ENCODE peak calls at places on chromosomes 3 and 15, in eight cellular contexts. One of them, this sample, is unnamed.
A peak's percentile ranks its signal among the peaks of the same experiment; 100 is the strongest.

GRCh38 chr3:14877404-14877803 is 58.6 kb downstream of the FGD5 start:
- DNase-seq in CD4-positive, alpha-beta T cell: no peak
- DNase-seq in fibroblast of lung: no peak
- DNase-seq in progenitor cell of endocrine pancreas: no peak
- DNase-seq in B cell: no peak
- DNase-seq in CD8-positive, alpha-beta T cell: no peak
- DNase-seq in fibroblast of pulmonary artery: no peak
- DNase-seq in HFFc6: no peak
- DNase-seq in this sample: no peak

GRCh38 chr3:36212291-36212690 is 168.0 kb upstream of the STAC start:
- DNase-seq in CD4-positive, alpha-beta T cell: no peak
- DNase-seq in fibroblast of lung: peak; percentile 58
- DNase-seq in progenitor cell of endocrine pancreas: no peak
- DNase-seq in B cell: no peak
- DNase-seq in CD8-positive, alpha-beta T cell: no peak
- DNase-seq in fibroblast of pulmonary artery: peak; percentile 81
- DNase-seq in HFFc6: no peak
- DNase-seq in this sample: no peak

GRCh38 chr3:143237036-143237688 is 117.6 kb downstream of the CHST2 start:
- DNase-seq in CD4-positive, alpha-beta T cell: no peak
- DNase-seq in fibroblast of lung: peak; percentile 27
- DNase-seq in progenitor cell of endocrine pancreas: no peak
- DNase-seq in B cell: no peak
- DNase-seq in CD8-positive, alpha-beta T cell: no peak
- DNase-seq in fibroblast of pulmonary artery: no peak
- DNase-seq in HFFc6: no peak
- DNase-seq in this sample: no peak

GRCh38 chr15:40307421-40308165 is at the start of gene PLCB2:
- DNase-seq in CD4-positive, alpha-beta T cell: peak; percentile 49
- DNase-seq in fibroblast of lung: no peak
- DNase-seq in progenitor cell of endocrine pancreas: no peak
- DNase-seq in B cell: peak; percentile 82
- DNase-seq in CD8-positive, alpha-beta T cell: peak; percentile 45
- DNase-seq in fibroblast of pulmonary artery: no peak
- DNase-seq in HFFc6: no peak
- DNase-seq in this sample: peak; percentile 60

GRCh38 chr3:97821413-97821809 is 400 bp upstream of the CRYBG3 start:
- DNase-seq in CD4-positive, alpha-beta T cell: no peak
- DNase-seq in fibroblast of lung: peak; percentile 66
- DNase-seq in progenitor cell of endocrine pancreas: peak; percentile 24
- DNase-seq in B cell: peak; percentile 39
- DNase-seq in CD8-positive, alpha-beta T cell: no peak
- DNase-seq in fibroblast of pulmonary artery: peak; percentile 57
- DNase-seq in HFFc6: peak; percentile 61
- DNase-seq in this sample: peak; percentile 38

GRCh38 chr3:171481011-171481410 is 20.8 kb upstream of the TNIK start:
- DNase-seq in CD4-positive, alpha-beta T cell: no peak
- DNase-seq in fibroblast of lung: no peak
- DNase-seq in progenitor cell of endocrine pancreas: no peak
- DNase-seq in B cell: no peak
- DNase-seq in CD8-positive, alpha-beta T cell: no peak
- DNase-seq in fibroblast of pulmonary artery: no peak
- DNase-seq in HFFc6: no peak
- DNase-seq in this sample: no peak

GRCh38 chr3:39181408-39182335 is 10.7 kb downstream of the XIRP1 start:
- DNase-seq in CD4-positive, alpha-beta T cell: no peak
- DNase-seq in fibroblast of lung: no peak
- DNase-seq in progenitor cell of endocrine pancreas: no peak
- DNase-seq in B cell: no peak
- DNase-seq in CD8-positive, alpha-beta T cell: no peak
- DNase-seq in fibroblast of pulmonary artery: no peak
- DNase-seq in HFFc6: no peak
- DNase-seq in this sample: no peak

GRCh38 chr15:48858401-48858800 is 19.5 kb upstream of the EID1 start:
- DNase-seq in CD4-positive, alpha-beta T cell: no peak
- DNase-seq in fibroblast of lung: peak; percentile 72
- DNase-seq in progenitor cell of endocrine pancreas: no peak
- DNase-seq in B cell: no peak
- DNase-seq in CD8-positive, alpha-beta T cell: no peak
- DNase-seq in fibroblast of pulmonary artery: peak; percentile 33
- DNase-seq in HFFc6: peak; percentile 20
- DNase-seq in this sample: no peak

GRCh38 chr3:87082806-87083440 is 92.0 kb upstream of the VGLL3 start:
- DNase-seq in CD4-positive, alpha-beta T cell: no peak
- DNase-seq in fibroblast of lung: peak; percentile 54
- DNase-seq in progenitor cell of endocrine pancreas: no peak
- DNase-seq in B cell: no peak
- DNase-seq in CD8-positive, alpha-beta T cell: no peak
- DNase-seq in fibroblast of pulmonary artery: peak; percentile 83
- DNase-seq in HFFc6: peak; percentile 59
- DNase-seq in this sample: no peak

GRCh38 chr3:123327480-123327879 is 121.4 kb downstream of the ADCY5 start:
- DNase-seq in CD4-positive, alpha-beta T cell: no peak
- DNase-seq in fibroblast of lung: no peak
- DNase-seq in progenitor cell of endocrine pancreas: no peak
- DNase-seq in B cell: no peak
- DNase-seq in CD8-positive, alpha-beta T cell: no peak
- DNase-seq in fibroblast of pulmonary artery: no peak
- DNase-seq in HFFc6: no peak
- DNase-seq in this sample: no peak

GRCh38 chr3:52874869-52875588 is 22.3 kb downstream of the STIMATE start:
- DNase-seq in CD4-positive, alpha-beta T cell: no peak
- DNase-seq in fibroblast of lung: no peak
- DNase-seq in progenitor cell of endocrine pancreas: no peak
- DNase-seq in B cell: no peak
- DNase-seq in CD8-positive, alpha-beta T cell: no peak
- DNase-seq in fibroblast of pulmonary artery: no peak
- DNase-seq in HFFc6: no peak
- DNase-seq in this sample: no peak

GRCh38 chr3:32216172-32216783 is 22.2 kb upstream of the CMTM8 start:
- DNase-seq in CD4-positive, alpha-beta T cell: no peak
- DNase-seq in fibroblast of lung: no peak
- DNase-seq in progenitor cell of endocrine pancreas: peak; percentile 56
- DNase-seq in B cell: no peak
- DNase-seq in CD8-positive, alpha-beta T cell: no peak
- DNase-seq in fibroblast of pulmonary artery: no peak
- DNase-seq in HFFc6: no peak
- DNase-seq in this sample: no peak

GRCh38 chr3:51735039-51735438 is 28.2 kb downstream of the GRM2 start:
- DNase-seq in CD4-positive, alpha-beta T cell: no peak
- DNase-seq in fibroblast of lung: no peak
- DNase-seq in progenitor cell of endocrine pancreas: no peak
- DNase-seq in B cell: no peak
- DNase-seq in CD8-positive, alpha-beta T cell: no peak
- DNase-seq in fibroblast of pulmonary artery: no peak
- DNase-seq in HFFc6: no peak
- DNase-seq in this sample: no peak

GRCh38 chr3:133488785-133489367 is 84.6 kb upstream of the CDV3 start:
- DNase-seq in CD4-positive, alpha-beta T cell: no peak
- DNase-seq in fibroblast of lung: peak; percentile 76
- DNase-seq in progenitor cell of endocrine pancreas: no peak
- DNase-seq in B cell: no peak
- DNase-seq in CD8-positive, alpha-beta T cell: no peak
- DNase-seq in fibroblast of pulmonary artery: peak; percentile 72
- DNase-seq in HFFc6: peak; percentile 81
- DNase-seq in this sample: no peak

GRCh38 chr3:15591235-15591634 is 10.1 kb downstream of the HACL1 start:
- DNase-seq in CD4-positive, alpha-beta T cell: no peak
- DNase-seq in fibroblast of lung: no peak
- DNase-seq in progenitor cell of endocrine pancreas: no peak
- DNase-seq in B cell: no peak
- DNase-seq in CD8-positive, alpha-beta T cell: no peak
- DNase-seq in fibroblast of pulmonary artery: no peak
- DNase-seq in HFFc6: no peak
- DNase-seq in this sample: no peak

GRCh38 chr3:17741621-17742091 is 775 bp downstream of the TBC1D5 start:
- DNase-seq in CD4-positive, alpha-beta T cell: no peak
- DNase-seq in fibroblast of lung: no peak
- DNase-seq in progenitor cell of endocrine pancreas: no peak
- DNase-seq in B cell: no peak
- DNase-seq in CD8-positive, alpha-beta T cell: no peak
- DNase-seq in fibroblast of pulmonary artery: no peak
- DNase-seq in HFFc6: no peak
- DNase-seq in this sample: no peak

GRCh38 chr3:152021951-152022461 is 148.6 kb downstream of the SUCNR1 start:
- DNase-seq in CD4-positive, alpha-beta T cell: no peak
- DNase-seq in fibroblast of lung: peak; percentile 70
- DNase-seq in progenitor cell of endocrine pancreas: no peak
- DNase-seq in B cell: no peak
- DNase-seq in CD8-positive, alpha-beta T cell: no peak
- DNase-seq in fibroblast of pulmonary artery: peak; percentile 69
- DNase-seq in HFFc6: peak; percentile 26
- DNase-seq in this sample: no peak

GRCh38 chr3:37770938-37771918 is 90.5 kb upstream of the CTDSPL start:
- DNase-seq in CD4-positive, alpha-beta T cell: no peak
- DNase-seq in fibroblast of lung: peak; percentile 54
- DNase-seq in progenitor cell of endocrine pancreas: no peak
- DNase-seq in B cell: no peak
- DNase-seq in CD8-positive, alpha-beta T cell: no peak
- DNase-seq in fibroblast of pulmonary artery: peak; percentile 20
- DNase-seq in HFFc6: no peak
- DNase-seq in this sample: no peak

GRCh38 chr3:66372681-66373350 is 128.0 kb downstream of the LRIG1 start:
- DNase-seq in CD4-positive, alpha-beta T cell: peak; percentile 38
- DNase-seq in fibroblast of lung: no peak
- DNase-seq in progenitor cell of endocrine pancreas: no peak
- DNase-seq in B cell: no peak
- DNase-seq in CD8-positive, alpha-beta T cell: peak; percentile 31
- DNase-seq in fibroblast of pulmonary artery: peak; percentile 12
- DNase-seq in HFFc6: no peak
- DNase-seq in this sample: peak; percentile 46

GRCh38 chr3:128410669-128411573 is 55.8 kb downstream of the DNAJB8 start:
- DNase-seq in CD4-positive, alpha-beta T cell: no peak
- DNase-seq in fibroblast of lung: no peak
- DNase-seq in progenitor cell of endocrine pancreas: no peak
- DNase-seq in B cell: no peak
- DNase-seq in CD8-positive, alpha-beta T cell: no peak
- DNase-seq in fibroblast of pulmonary artery: no peak
- DNase-seq in HFFc6: no peak
- DNase-seq in this sample: no peak

GRCh38 chr3:140430494-140430893 is 247.4 kb upstream of the TRIM42 start:
- DNase-seq in CD4-positive, alpha-beta T cell: no peak
- DNase-seq in fibroblast of lung: no peak
- DNase-seq in progenitor cell of endocrine pancreas: no peak
- DNase-seq in B cell: no peak
- DNase-seq in CD8-positive, alpha-beta T cell: no peak
- DNase-seq in fibroblast of pulmonary artery: no peak
- DNase-seq in HFFc6: no peak
- DNase-seq in this sample: no peak

GRCh38 chr15:33706173-33706572 is 262.1 kb upstream of the CHRM5 start:
- DNase-seq in CD4-positive, alpha-beta T cell: no peak
- DNase-seq in fibroblast of lung: no peak
- DNase-seq in progenitor cell of endocrine pancreas: no peak
- DNase-seq in B cell: no peak
- DNase-seq in CD8-positive, alpha-beta T cell: no peak
- DNase-seq in fibroblast of pulmonary artery: no peak
- DNase-seq in HFFc6: no peak
- DNase-seq in this sample: no peak

GRCh38 chr15:65903296-65904073 is 34.2 kb downstream of the RAB11A start:
- DNase-seq in CD4-positive, alpha-beta T cell: no peak
- DNase-seq in fibroblast of lung: peak; percentile 38
- DNase-seq in progenitor cell of endocrine pancreas: no peak
- DNase-seq in B cell: no peak
- DNase-seq in CD8-positive, alpha-beta T cell: no peak
- DNase-seq in fibroblast of pulmonary artery: peak; percentile 54
- DNase-seq in HFFc6: peak; percentile 27
- DNase-seq in this sample: no peak

GRCh38 chr3:17302774-17303173 is 418.0 kb downstream of the PLCL2 start:
- DNase-seq in CD4-positive, alpha-beta T cell: no peak
- DNase-seq in fibroblast of lung: peak; percentile 68
- DNase-seq in progenitor cell of endocrine pancreas: no peak
- DNase-seq in B cell: no peak
- DNase-seq in CD8-positive, alpha-beta T cell: no peak
- DNase-seq in fibroblast of pulmonary artery: peak; percentile 28
- DNase-seq in HFFc6: peak; percentile 20
- DNase-seq in this sample: no peak

GRCh38 chr3:52606373-52607085 is 70.1 kb downstream of the UQCC5 start:
- DNase-seq in CD4-positive, alpha-beta T cell: no peak
- DNase-seq in fibroblast of lung: peak; percentile 64
- DNase-seq in progenitor cell of endocrine pancreas: no peak
- DNase-seq in B cell: no peak
- DNase-seq in CD8-positive, alpha-beta T cell: no peak
- DNase-seq in fibroblast of pulmonary artery: peak; percentile 54
- DNase-seq in HFFc6: peak; percentile 17
- DNase-seq in this sample: no peak

GRCh38 chr15:96359772-96360498 is 29.4 kb downstream of the NR2F2 start:
- DNase-seq in CD4-positive, alpha-beta T cell: no peak
- DNase-seq in fibroblast of lung: peak; percentile 51
- DNase-seq in progenitor cell of endocrine pancreas: no peak
- DNase-seq in B cell: peak; percentile 24
- DNase-seq in CD8-positive, alpha-beta T cell: no peak
- DNase-seq in fibroblast of pulmonary artery: no peak
- DNase-seq in HFFc6: peak; percentile 49
- DNase-seq in this sample: no peak

GRCh38 chr3:182682263-182683229 is 110.8 kb upstream of the ATP11B start:
- DNase-seq in CD4-positive, alpha-beta T cell: peak; percentile 28
- DNase-seq in fibroblast of lung: peak; percentile 48
- DNase-seq in progenitor cell of endocrine pancreas: peak; percentile 62
- DNase-seq in B cell: peak; percentile 83
- DNase-seq in CD8-positive, alpha-beta T cell: peak; percentile 7
- DNase-seq in fibroblast of pulmonary artery: peak; percentile 43
- DNase-seq in HFFc6: no peak
- DNase-seq in this sample: peak; percentile 45

GRCh38 chr3:44400771-44401170 is 62.2 kb downstream of the TCAIM start:
- DNase-seq in CD4-positive, alpha-beta T cell: no peak
- DNase-seq in fibroblast of lung: no peak
- DNase-seq in progenitor cell of endocrine pancreas: no peak
- DNase-seq in B cell: no peak
- DNase-seq in CD8-positive, alpha-beta T cell: no peak
- DNase-seq in fibroblast of pulmonary artery: no peak
- DNase-seq in HFFc6: no peak
- DNase-seq in this sample: no peak
- TF ChIP-seq CTCF in CD4-positive, alpha-beta T cell: no peak
- TF ChIP-seq CTCF in fibroblast of lung: no peak
- TF ChIP-seq CTCF in progenitor cell of endocrine pancreas: no peak
- TF ChIP-seq CTCF in B cell: no peak
- TF ChIP-seq CTCF in CD8-positive, alpha-beta T cell: no peak
- TF ChIP-seq CTCF in fibroblast of pulmonary artery: no peak
- TF ChIP-seq CTCF in HFFc6: no peak
- TF ChIP-seq CTCF in this sample: no peak

GRCh38 chr15:74982183-74982582 is 13.2 kb upstream of the SCAMP5 start:
- DNase-seq in CD4-positive, alpha-beta T cell: no peak
- DNase-seq in fibroblast of lung: no peak
- DNase-seq in progenitor cell of endocrine pancreas: no peak
- DNase-seq in B cell: no peak
- DNase-seq in CD8-positive, alpha-beta T cell: no peak
- DNase-seq in fibroblast of pulmonary artery: no peak
- DNase-seq in HFFc6: no peak
- DNase-seq in this sample: no peak
- TF ChIP-seq CTCF in CD4-positive, alpha-beta T cell: no peak
- TF ChIP-seq CTCF in fibroblast of lung: no peak
- TF ChIP-seq CTCF in progenitor cell of endocrine pancreas: no peak
- TF ChIP-seq CTCF in B cell: no peak
- TF ChIP-seq CTCF in CD8-positive, alpha-beta T cell: no peak
- TF ChIP-seq CTCF in fibroblast of pulmonary artery: no peak
- TF ChIP-seq CTCF in HFFc6: no peak
- TF ChIP-seq CTCF in this sample: no peak

GRCh38 chr15:91068966-91069365 is 31.1 kb upstream of the SV2B start:
- DNase-seq in CD4-positive, alpha-beta T cell: no peak
- DNase-seq in fibroblast of lung: no peak
- DNase-seq in progenitor cell of endocrine pancreas: no peak
- DNase-seq in B cell: no peak
- DNase-seq in CD8-positive, alpha-beta T cell: no peak
- DNase-seq in fibroblast of pulmonary artery: no peak
- DNase-seq in HFFc6: no peak
- DNase-seq in this sample: no peak
- TF ChIP-seq CTCF in CD4-positive, alpha-beta T cell: no peak
- TF ChIP-seq CTCF in fibroblast of lung: no peak
- TF ChIP-seq CTCF in progenitor cell of endocrine pancreas: no peak
- TF ChIP-seq CTCF in B cell: no peak
- TF ChIP-seq CTCF in CD8-positive, alpha-beta T cell: no peak
- TF ChIP-seq CTCF in fibroblast of pulmonary artery: no peak
- TF ChIP-seq CTCF in HFFc6: no peak
- TF ChIP-seq CTCF in this sample: no peak

GRCh38 chr3:185308126-185308754 is 54.4 kb upstream of the EHHADH start:
- DNase-seq in CD4-positive, alpha-beta T cell: peak; percentile 13
- DNase-seq in fibroblast of lung: peak; percentile 30
- DNase-seq in progenitor cell of endocrine pancreas: peak; percentile 42
- DNase-seq in B cell: peak; percentile 58
- DNase-seq in CD8-positive, alpha-beta T cell: peak; percentile 5
- DNase-seq in fibroblast of pulmonary artery: peak; percentile 85
- DNase-seq in HFFc6: peak; percentile 63
- DNase-seq in this sample: no peak
- TF ChIP-seq CTCF in CD4-positive, alpha-beta T cell: peak; percentile 60
- TF ChIP-seq CTCF in fibroblast of lung: peak; percentile 91
- TF ChIP-seq CTCF in progenitor cell of endocrine pancreas: peak; percentile 68
- TF ChIP-seq CTCF in B cell: peak; percentile 82
- TF ChIP-seq CTCF in CD8-positive, alpha-beta T cell: peak; percentile 75
- TF ChIP-seq CTCF in fibroblast of pulmonary artery: peak; percentile 91
- TF ChIP-seq CTCF in HFFc6: peak; percentile 88
- TF ChIP-seq CTCF in this sample: peak; percentile 78